ENCODE peak calls at places on chromosomes 16 and 17, in ten cellular contexts. One of them, this sample, is unnamed.

GRCh38 chr17:56269509-56269908 is 116.2 kb downstream of the ANKFN1 start:
- DNase-seq in CD8-positive, alpha-beta T cell: no peak
- DNase-seq in ovary: no peak
- DNase-seq in cardiac fibroblast: no peak
- DNase-seq in keratinocyte: no peak
- DNase-seq in A549: no peak
- DNase-seq in stomach: no peak
- DNase-seq in esophagus squamous epithelium: no peak
- DNase-seq in uterus: no peak
- DNase-seq in HCT116: no peak
- DNase-seq in this sample: no peak

GRCh38 chr16:75758215-75758614 is 31.9 kb upstream of the CPHXL start:
- DNase-seq in CD8-positive, alpha-beta T cell: no peak
- DNase-seq in ovary: no peak
- DNase-seq in cardiac fibroblast: peak; percentile 13
- DNase-seq in keratinocyte: no peak
- DNase-seq in A549: no peak
- DNase-seq in stomach: no peak
- DNase-seq in esophagus squamous epithelium: no peak
- DNase-seq in uterus: no peak
- DNase-seq in HCT116: no peak
- DNase-seq in this sample: peak; percentile 88

GRCh38 chr17:49361902-49362722 is at the start of gene ZNF652:
- DNase-seq in CD8-positive, alpha-beta T cell: peak; percentile 91
- DNase-seq in ovary: peak; percentile 94
- DNase-seq in cardiac fibroblast: peak; percentile 89
- DNase-seq in keratinocyte: peak; percentile 73
- DNase-seq in A549: peak; percentile 97
- DNase-seq in stomach: peak; percentile 97
- DNase-seq in esophagus squamous epithelium: peak; percentile 68
- DNase-seq in uterus: peak; percentile 91
- DNase-seq in HCT116: peak; percentile 93
- DNase-seq in this sample: peak; percentile 42

GRCh38 chr17:76871668-76872067 is 3.5 kb downstream of the MGAT5B start:
- DNase-seq in CD8-positive, alpha-beta T cell: no peak
- DNase-seq in ovary: no peak
- DNase-seq in cardiac fibroblast: no peak
- DNase-seq in keratinocyte: no peak
- DNase-seq in A549: no peak
- DNase-seq in stomach: no peak
- DNase-seq in esophagus squamous epithelium: no peak
- DNase-seq in uterus: no peak
- DNase-seq in HCT116: no peak
- DNase-seq in this sample: no peak

GRCh38 chr17:6995500-6996255 is at the start of gene ALOX12:
- DNase-seq in CD8-positive, alpha-beta T cell: no peak
- DNase-seq in ovary: peak; percentile 61
- DNase-seq in cardiac fibroblast: peak; percentile 11
- DNase-seq in keratinocyte: peak; percentile 46
- DNase-seq in A549: no peak
- DNase-seq in stomach: peak; percentile 49
- DNase-seq in esophagus squamous epithelium: no peak
- DNase-seq in uterus: peak; percentile 30
- DNase-seq in HCT116: no peak
- DNase-seq in this sample: no peak

GRCh38 chr16:48619547-48619946 is 9.6 kb upstream of the N4BP1 start:
- DNase-seq in CD8-positive, alpha-beta T cell: no peak
- DNase-seq in ovary: no peak
- DNase-seq in cardiac fibroblast: no peak
- DNase-seq in keratinocyte: no peak
- DNase-seq in A549: no peak
- DNase-seq in stomach: no peak
- DNase-seq in esophagus squamous epithelium: no peak
- DNase-seq in uterus: no peak
- DNase-seq in HCT116: no peak
- DNase-seq in this sample: no peak

GRCh38 chr17:47934856-47935255 is 6.5 kb upstream of the PNPO start:
- DNase-seq in CD8-positive, alpha-beta T cell: no peak
- DNase-seq in ovary: no peak
- DNase-seq in cardiac fibroblast: no peak
- DNase-seq in keratinocyte: no peak
- DNase-seq in A549: no peak
- DNase-seq in stomach: no peak
- DNase-seq in esophagus squamous epithelium: no peak
- DNase-seq in uterus: no peak
- DNase-seq in HCT116: no peak
- DNase-seq in this sample: no peak

GRCh38 chr16:71367243-71367976 is 8.9 kb downstream of the CALB2 start:
- DNase-seq in CD8-positive, alpha-beta T cell: no peak
- DNase-seq in ovary: no peak
- DNase-seq in cardiac fibroblast: peak; percentile 52
- DNase-seq in keratinocyte: no peak
- DNase-seq in A549: peak; percentile 78
- DNase-seq in stomach: peak; percentile 28
- DNase-seq in esophagus squamous epithelium: no peak
- DNase-seq in uterus: no peak
- DNase-seq in HCT116: peak; percentile 60
- DNase-seq in this sample: no peak

GRCh38 chr17:9002236-9002609 is 19.1 kb upstream of the NTN1 start:
- DNase-seq in CD8-positive, alpha-beta T cell: no peak
- DNase-seq in ovary: no peak
- DNase-seq in cardiac fibroblast: no peak
- DNase-seq in keratinocyte: no peak
- DNase-seq in A549: no peak
- DNase-seq in stomach: no peak
- DNase-seq in esophagus squamous epithelium: no peak
- DNase-seq in uterus: no peak
- DNase-seq in HCT116: no peak
- DNase-seq in this sample: no peak

GRCh38 chr17:9002610-9003354 is 18.5 kb upstream of the NTN1 start:
- DNase-seq in CD8-positive, alpha-beta T cell: no peak
- DNase-seq in ovary: no peak
- DNase-seq in cardiac fibroblast: no peak
- DNase-seq in keratinocyte: no peak
- DNase-seq in A549: peak; percentile 75
- DNase-seq in stomach: no peak
- DNase-seq in esophagus squamous epithelium: no peak
- DNase-seq in uterus: peak; percentile 24
- DNase-seq in HCT116: no peak
- DNase-seq in this sample: no peak

GRCh38 chr17:9004961-9005285 is 16.4 kb upstream of the NTN1 start:
- DNase-seq in CD8-positive, alpha-beta T cell: no peak
- DNase-seq in ovary: no peak
- DNase-seq in cardiac fibroblast: no peak
- DNase-seq in keratinocyte: no peak
- DNase-seq in A549: no peak
- DNase-seq in stomach: no peak
- DNase-seq in esophagus squamous epithelium: no peak
- DNase-seq in uterus: no peak
- DNase-seq in HCT116: no peak
- DNase-seq in this sample: no peak

GRCh38 chr17:9004132-9004960 is 17.0 kb upstream of the NTN1 start:
- DNase-seq in CD8-positive, alpha-beta T cell: no peak
- DNase-seq in ovary: no peak
- DNase-seq in cardiac fibroblast: no peak
- DNase-seq in keratinocyte: no peak
- DNase-seq in A549: no peak
- DNase-seq in stomach: no peak
- DNase-seq in esophagus squamous epithelium: no peak
- DNase-seq in uterus: no peak
- DNase-seq in HCT116: no peak
- DNase-seq in this sample: no peak

GRCh38 chr17:9003355-9004131 is 17.8 kb upstream of the NTN1 start:
- DNase-seq in CD8-positive, alpha-beta T cell: no peak
- DNase-seq in ovary: no peak
- DNase-seq in cardiac fibroblast: no peak
- DNase-seq in keratinocyte: no peak
- DNase-seq in A549: no peak
- DNase-seq in stomach: no peak
- DNase-seq in esophagus squamous epithelium: no peak
- DNase-seq in uterus: no peak
- DNase-seq in HCT116: no peak
- DNase-seq in this sample: no peak
- H3K4me3 ChIP-seq in CD8-positive, alpha-beta T cell: peak overlapping the region; percentile 35
- H3K4me3 ChIP-seq in ovary: peak overlapping the region; percentile 36
- H3K4me3 ChIP-seq in cardiac fibroblast: no peak overlapping the region
- H3K4me3 ChIP-seq in keratinocyte: peak overlapping the region; percentile 14
- H3K4me3 ChIP-seq in A549: peak overlapping the region; percentile 50
- H3K4me3 ChIP-seq in stomach: peak overlapping the region; percentile 55
- H3K4me3 ChIP-seq in esophagus squamous epithelium: peak overlapping the region; percentile 76
- H3K4me3 ChIP-seq in uterus: peak overlapping the region; percentile 30
- H3K4me3 ChIP-seq in HCT116: no peak overlapping the region
- H3K4me3 ChIP-seq in this sample: peak overlapping the region; percentile 21

DNA sequence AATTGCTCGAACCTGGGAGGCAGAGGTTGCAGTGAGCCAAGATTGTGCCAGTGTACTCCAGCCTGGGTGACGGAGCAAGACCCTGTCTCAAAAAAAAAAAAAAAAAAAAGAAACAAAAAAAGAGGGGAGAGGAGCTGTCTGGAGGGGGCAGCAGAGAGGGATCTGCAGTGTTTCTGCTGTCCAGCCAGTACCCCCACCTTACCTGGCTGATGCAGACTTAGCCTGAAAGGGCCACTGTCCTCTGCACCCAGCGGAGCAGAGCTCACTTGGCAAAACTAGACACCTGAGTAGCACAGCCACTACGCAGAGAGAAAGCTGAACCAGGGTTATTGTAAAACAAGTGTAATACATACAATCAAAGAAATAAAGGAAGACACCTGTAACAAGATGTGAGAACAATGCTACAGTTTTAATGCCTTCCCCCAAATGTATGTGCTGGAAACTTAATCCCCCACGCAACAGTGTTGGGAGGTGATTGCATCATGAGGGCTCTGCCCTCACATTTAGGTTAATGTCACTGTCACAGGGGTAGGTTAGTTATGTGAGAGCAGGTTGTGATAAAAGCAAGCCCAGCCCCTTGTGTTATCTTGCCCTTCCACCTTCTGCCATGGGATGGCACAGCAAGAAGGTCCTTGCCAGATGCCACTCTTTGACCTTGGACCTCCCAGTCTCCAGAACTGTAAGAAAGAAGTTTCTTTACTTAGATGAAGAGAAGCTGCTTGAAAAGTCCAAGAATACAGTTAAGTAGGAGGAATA is 211.2 kb downstream of the RPTOR start:
- DNase-seq in CD8-positive, alpha-beta T cell: no peak
- DNase-seq in ovary: no peak
- DNase-seq in cardiac fibroblast: no peak
- DNase-seq in keratinocyte: no peak
- DNase-seq in A549: no peak
- DNase-seq in stomach: no peak
- DNase-seq in esophagus squamous epithelium: no peak
- DNase-seq in uterus: no peak
- DNase-seq in HCT116: no peak
- DNase-seq in this sample: no peak
- TF ChIP-seq CTCF in CD8-positive, alpha-beta T cell: no peak
- TF ChIP-seq CTCF in ovary: no peak
- TF ChIP-seq CTCF in cardiac fibroblast: peak; percentile 8
- TF ChIP-seq CTCF in keratinocyte: peak; percentile 26
- TF ChIP-seq CTCF in A549: no peak
- TF ChIP-seq CTCF in stomach: no peak
- TF ChIP-seq CTCF in esophagus squamous epithelium: no peak
- TF ChIP-seq CTCF in uterus: no peak
- TF ChIP-seq CTCF in HCT116: peak; percentile 22
- TF ChIP-seq CTCF in this sample: peak; percentile 18

GRCh38 chr16:10181196-10182162 is 749 bp downstream of the GRIN2A start:
- DNase-seq in CD8-positive, alpha-beta T cell: no peak
- DNase-seq in ovary: peak; percentile 75
- DNase-seq in cardiac fibroblast: peak; percentile 49
- DNase-seq in keratinocyte: peak; percentile 17
- DNase-seq in A549: peak; percentile 62
- DNase-seq in stomach: peak; percentile 71
- DNase-seq in esophagus squamous epithelium: no peak
- DNase-seq in uterus: peak; percentile 60
- DNase-seq in HCT116: peak; percentile 21
- DNase-seq in this sample: peak; percentile 40

GRCh38 chr16:10180042-10180770 is 2.0 kb downstream of the GRIN2A start:
- DNase-seq in CD8-positive, alpha-beta T cell: no peak
- DNase-seq in ovary: no peak
- DNase-seq in cardiac fibroblast: no peak
- DNase-seq in keratinocyte: no peak
- DNase-seq in A549: no peak
- DNase-seq in stomach: no peak
- DNase-seq in esophagus squamous epithelium: no peak
- DNase-seq in uterus: no peak
- DNase-seq in HCT116: no peak
- DNase-seq in this sample: no peak

GRCh38 chr16:10180771-10181163 is 1.5 kb downstream of the GRIN2A start:
- DNase-seq in CD8-positive, alpha-beta T cell: no peak
- DNase-seq in ovary: peak; percentile 41
- DNase-seq in cardiac fibroblast: no peak
- DNase-seq in keratinocyte: no peak
- DNase-seq in A549: peak; percentile 28
- DNase-seq in stomach: no peak
- DNase-seq in esophagus squamous epithelium: no peak
- DNase-seq in uterus: peak; percentile 33
- DNase-seq in HCT116: no peak
- DNase-seq in this sample: no peak

GRCh38 chr16:10183606-10183959 is 1.4 kb upstream of the GRIN2A start:
- DNase-seq in CD8-positive, alpha-beta T cell: no peak
- DNase-seq in ovary: no peak
- DNase-seq in cardiac fibroblast: no peak
- DNase-seq in keratinocyte: no peak
- DNase-seq in A549: no peak
- DNase-seq in stomach: no peak
- DNase-seq in esophagus squamous epithelium: no peak
- DNase-seq in uterus: no peak
- DNase-seq in HCT116: no peak
- DNase-seq in this sample: no peak

GRCh38 chr16:10182186-10182683 is at the start of gene GRIN2A:
- DNase-seq in CD8-positive, alpha-beta T cell: no peak
- DNase-seq in ovary: no peak
- DNase-seq in cardiac fibroblast: no peak
- DNase-seq in keratinocyte: no peak
- DNase-seq in A549: no peak
- DNase-seq in stomach: no peak
- DNase-seq in esophagus squamous epithelium: no peak
- DNase-seq in uterus: no peak
- DNase-seq in HCT116: no peak
- DNase-seq in this sample: no peak
- H3K4me3 ChIP-seq in CD8-positive, alpha-beta T cell: no peak within 1 kb of the TSS
- H3K4me3 ChIP-seq in ovary: peak within 1 kb of the TSS; percentile 14
- H3K4me3 ChIP-seq in cardiac fibroblast: no peak within 1 kb of the TSS
- H3K4me3 ChIP-seq in keratinocyte: no peak within 1 kb of the TSS
- H3K4me3 ChIP-seq in A549: peak within 1 kb of the TSS; percentile 35
- H3K4me3 ChIP-seq in stomach: peak within 1 kb of the TSS; percentile 45
- H3K4me3 ChIP-seq in esophagus squamous epithelium: peak within 1 kb of the TSS; percentile 62
- H3K4me3 ChIP-seq in uterus: peak within 1 kb of the TSS; percentile 5
- H3K4me3 ChIP-seq in HCT116: no peak within 1 kb of the TSS
- H3K4me3 ChIP-seq in this sample: peak within 1 kb of the TSS; percentile 46

DNA sequence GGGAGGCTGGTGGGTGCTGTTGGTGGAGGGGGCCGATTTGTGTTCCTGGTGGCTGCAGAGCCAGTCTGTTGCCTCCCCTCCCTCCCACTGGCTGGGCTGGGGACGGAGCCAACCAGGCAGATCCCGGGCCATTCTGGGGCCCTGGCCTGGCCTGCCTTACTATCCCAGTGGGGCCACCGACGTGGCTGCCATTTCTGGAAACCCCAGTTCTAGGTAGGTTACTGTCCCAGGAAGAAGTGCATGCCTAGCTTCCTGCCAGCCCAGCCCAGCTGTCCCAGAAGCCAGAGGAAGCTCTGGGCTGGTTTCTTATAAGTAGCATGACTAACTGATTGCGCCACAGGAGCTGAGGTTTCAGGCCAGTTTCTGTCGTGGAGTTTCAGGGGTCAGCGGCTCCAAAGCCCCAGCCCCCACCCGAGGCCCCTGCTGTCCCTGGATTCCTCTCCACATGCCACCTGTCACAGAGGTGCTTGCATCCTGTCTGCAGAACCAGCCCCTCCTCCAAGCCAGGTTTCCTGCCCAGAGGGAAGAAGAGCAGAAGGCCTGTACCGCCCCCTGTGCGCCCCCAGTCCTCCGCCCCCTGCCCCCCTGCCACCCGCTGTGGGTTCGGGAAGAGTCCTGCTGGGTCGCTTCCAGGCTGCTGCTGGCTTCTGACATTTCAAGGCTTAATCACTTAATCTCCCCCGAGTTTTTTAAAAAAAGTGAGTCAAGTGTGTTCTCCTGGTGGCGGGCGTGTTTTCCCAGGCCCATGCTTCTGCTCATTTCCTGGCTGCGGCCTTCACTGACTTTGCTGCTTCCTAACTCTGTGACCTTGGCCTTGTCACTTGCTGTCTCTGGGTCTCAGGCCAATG is 13.2 kb downstream of the IL4R start:
- DNase-seq in CD8-positive, alpha-beta T cell: no peak
- DNase-seq in ovary: peak; percentile 50
- DNase-seq in cardiac fibroblast: peak; percentile 95
- DNase-seq in keratinocyte: peak; percentile 44
- DNase-seq in A549: peak; percentile 84
- DNase-seq in stomach: peak; percentile 71
- DNase-seq in esophagus squamous epithelium: peak; percentile 40
- DNase-seq in uterus: peak; percentile 87
- DNase-seq in HCT116: peak; percentile 68
- DNase-seq in this sample: peak; percentile 93
- TF ChIP-seq CTCF in CD8-positive, alpha-beta T cell: no peak
- TF ChIP-seq CTCF in ovary: no peak
- TF ChIP-seq CTCF in cardiac fibroblast: no peak
- TF ChIP-seq CTCF in keratinocyte: no peak
- TF ChIP-seq CTCF in A549: no peak
- TF ChIP-seq CTCF in stomach: no peak
- TF ChIP-seq CTCF in esophagus squamous epithelium: no peak
- TF ChIP-seq CTCF in uterus: no peak
- TF ChIP-seq CTCF in HCT116: no peak
- TF ChIP-seq CTCF in this sample: no peak